ENCODE peak calls at places on chromosome 10, in four cellular contexts. C, S, O and M are unnamed samples.

GRCh38 chr10:10821926-10822325 is 195.7 kb upstream of the CELF2 start:
- DNase-seq in C (no peak), S (no peak), O (no peak), M (no peak)

GRCh38 chr10:64813391-64813790 is 1292.2 kb downstream of the REEP3 start:
- DNase-seq in C (no peak), S (no peak), O (no peak), M (no peak)

GRCh38 chr10:114404171-114405010 is at the start of gene AFAP1L2:
- DNase-seq in C (peak; percentile 58), S (no peak), O (no peak), M (no peak)

GRCh38 chr10:22054946-22055345 is 51.4 kb upstream of the DNAJC1 start:
- DNase-seq in C (no peak), S (no peak), O (no peak), M (no peak)

GRCh38 chr10:101096378-101096777 is 34.6 kb downstream of the KAZALD1 start:
- DNase-seq in C (no peak), S (no peak), O (no peak), M (no peak)

GRCh38 chr10:116118851-116119250 is 154.2 kb downstream of the GFRA1 start:
- DNase-seq in C (no peak), S (no peak), O (no peak), M (no peak)

GRCh38 chr10:79079490-79080355 is 11.0 kb downstream of the ZMIZ1 start:
- DNase-seq in C (no peak), S (no peak), O (no peak), M (no peak)

GRCh38 chr10:131658476-131659110 is 242.2 kb upstream of the PPP2R2D start:
- DNase-seq in C (peak; percentile 12), S (no peak), O (no peak), M (no peak)

GRCh38 chr10:44627591-44628354 is 242.9 kb upstream of the CXCL12 start:
- DNase-seq in C (no peak), S (no peak), O (no peak), M (no peak)

GRCh38 chr10:70418229-70418628 is 14.3 kb downstream of the EIF4EBP2 start:
- DNase-seq in C (no peak), S (no peak), O (no peak), M (no peak)